ENCODE peak calls at places on chromosome 7, in ten cellular contexts. One of them, this sample, is unnamed.

GRCh38 chr7:157027568-157028527 is 17.4 kb upstream of the MNX1 start:
- DNase-seq in retinal pigment epithelial cell: no peak
- DNase-seq in NCI-H1694 treated with DMSO at 0.1 percent for 48 hours: no peak
- DNase-seq in sciatic nerve: no peak
- DNase-seq in AG04449: no peak
- DNase-seq in HEK293T: no peak
- DNase-seq in left lung: no peak
- DNase-seq in GM23248: no peak
- DNase-seq in A549: no peak
- DNase-seq in posterior cingulate gyrus: no peak
- DNase-seq in this sample: no peak

GRCh38 chr7:134290286-134290685 is 26.4 kb downstream of the SLC35B4 start:
- DNase-seq in retinal pigment epithelial cell: no peak
- DNase-seq in NCI-H1694 treated with DMSO at 0.1 percent for 48 hours: no peak
- DNase-seq in sciatic nerve: no peak
- DNase-seq in AG04449: no peak
- DNase-seq in HEK293T: no peak
- DNase-seq in left lung: no peak
- DNase-seq in GM23248: peak
- DNase-seq in A549: peak
- DNase-seq in posterior cingulate gyrus: no peak
- DNase-seq in this sample: no peak

GRCh38 chr7:8303904-8304528 is 42.0 kb upstream of the ICA1 start:
- DNase-seq in retinal pigment epithelial cell: no peak
- DNase-seq in NCI-H1694 treated with DMSO at 0.1 percent for 48 hours: no peak
- DNase-seq in sciatic nerve: no peak
- DNase-seq in AG04449: no peak
- DNase-seq in HEK293T: peak
- DNase-seq in left lung: no peak
- DNase-seq in GM23248: no peak
- DNase-seq in A549: peak
- DNase-seq in posterior cingulate gyrus: no peak
- DNase-seq in this sample: no peak

GRCh38 chr7:4819450-4820404 is 42.1 kb downstream of the PAPOLB start:
- DNase-seq in retinal pigment epithelial cell: no peak
- DNase-seq in NCI-H1694 treated with DMSO at 0.1 percent for 48 hours: no peak
- DNase-seq in sciatic nerve: peak
- DNase-seq in AG04449: no peak
- DNase-seq in HEK293T: no peak
- DNase-seq in left lung: peak
- DNase-seq in GM23248: no peak
- DNase-seq in A549: no peak
- DNase-seq in posterior cingulate gyrus: no peak
- DNase-seq in this sample: no peak

GRCh38 chr7:69108041-69108440 is 490.2 kb upstream of the AUTS2 start:
- DNase-seq in retinal pigment epithelial cell: no peak
- DNase-seq in NCI-H1694 treated with DMSO at 0.1 percent for 48 hours: no peak
- DNase-seq in sciatic nerve: no peak
- DNase-seq in AG04449: no peak
- DNase-seq in HEK293T: no peak
- DNase-seq in left lung: no peak
- DNase-seq in GM23248: no peak
- DNase-seq in A549: no peak
- DNase-seq in posterior cingulate gyrus: no peak
- DNase-seq in this sample: no peak

GRCh38 chr7:103989785-103990775 is 622 bp upstream of the RELN start:
- DNase-seq in retinal pigment epithelial cell: peak
- DNase-seq in NCI-H1694 treated with DMSO at 0.1 percent for 48 hours: peak
- DNase-seq in sciatic nerve: peak
- DNase-seq in AG04449: no peak
- DNase-seq in HEK293T: peak
- DNase-seq in left lung: peak
- DNase-seq in GM23248: peak
- DNase-seq in A549: no peak
- DNase-seq in posterior cingulate gyrus: no peak
- DNase-seq in this sample: no peak

GRCh38 chr7:126727930-126728331 is 524.8 kb downstream of the GRM8 start:
- DNase-seq in retinal pigment epithelial cell: no peak
- DNase-seq in NCI-H1694 treated with DMSO at 0.1 percent for 48 hours: no peak
- DNase-seq in sciatic nerve: no peak
- DNase-seq in AG04449: peak
- DNase-seq in HEK293T: no peak
- DNase-seq in left lung: no peak
- DNase-seq in GM23248: peak
- DNase-seq in A549: peak
- DNase-seq in posterior cingulate gyrus: no peak
- DNase-seq in this sample: no peak

GRCh38 chr7:2763607-2764006 is 75.6 kb downstream of the AMZ1 start:
- DNase-seq in retinal pigment epithelial cell: no peak
- DNase-seq in NCI-H1694 treated with DMSO at 0.1 percent for 48 hours: no peak
- DNase-seq in sciatic nerve: no peak
- DNase-seq in AG04449: no peak
- DNase-seq in HEK293T: no peak
- DNase-seq in left lung: no peak
- DNase-seq in GM23248: no peak
- DNase-seq in A549: no peak
- DNase-seq in posterior cingulate gyrus: no peak
- DNase-seq in this sample: no peak

GRCh38 chr7:11294965-11295364 is 321.3 kb downstream of the PHF14 start:
- DNase-seq in retinal pigment epithelial cell: no peak
- DNase-seq in NCI-H1694 treated with DMSO at 0.1 percent for 48 hours: peak
- DNase-seq in sciatic nerve: no peak
- DNase-seq in AG04449: no peak
- DNase-seq in HEK293T: no peak
- DNase-seq in left lung: no peak
- DNase-seq in GM23248: no peak
- DNase-seq in A549: no peak
- DNase-seq in posterior cingulate gyrus: no peak
- DNase-seq in this sample: no peak

GRCh38 chr7:69373171-69374035 is 224.9 kb upstream of the AUTS2 start:
- DNase-seq in retinal pigment epithelial cell: no peak
- DNase-seq in NCI-H1694 treated with DMSO at 0.1 percent for 48 hours: no peak
- DNase-seq in sciatic nerve: no peak
- DNase-seq in AG04449: no peak
- DNase-seq in HEK293T: no peak
- DNase-seq in left lung: no peak
- DNase-seq in GM23248: peak
- DNase-seq in A549: peak
- DNase-seq in posterior cingulate gyrus: no peak
- DNase-seq in this sample: no peak

GRCh38 chr7:12475362-12476063 is 71.8 kb upstream of the VWDE start:
- DNase-seq in retinal pigment epithelial cell: peak
- DNase-seq in NCI-H1694 treated with DMSO at 0.1 percent for 48 hours: no peak
- DNase-seq in sciatic nerve: no peak
- DNase-seq in AG04449: no peak
- DNase-seq in HEK293T: no peak
- DNase-seq in left lung: no peak
- DNase-seq in GM23248: peak
- DNase-seq in A549: peak
- DNase-seq in posterior cingulate gyrus: no peak
- DNase-seq in this sample: no peak

GRCh38 chr7:1397491-1398327 is 61.6 kb downstream of the MICALL2 start:
- DNase-seq in retinal pigment epithelial cell: no peak
- DNase-seq in NCI-H1694 treated with DMSO at 0.1 percent for 48 hours: no peak
- DNase-seq in sciatic nerve: no peak
- DNase-seq in AG04449: no peak
- DNase-seq in HEK293T: no peak
- DNase-seq in left lung: peak
- DNase-seq in GM23248: peak
- DNase-seq in A549: no peak
- DNase-seq in posterior cingulate gyrus: no peak
- DNase-seq in this sample: no peak

GRCh38 chr7:25846722-25847121 is 305.3 kb upstream of the NFE2L3 start:
- DNase-seq in retinal pigment epithelial cell: peak
- DNase-seq in NCI-H1694 treated with DMSO at 0.1 percent for 48 hours: peak
- DNase-seq in sciatic nerve: peak
- DNase-seq in AG04449: peak
- DNase-seq in HEK293T: no peak
- DNase-seq in left lung: no peak
- DNase-seq in GM23248: peak
- DNase-seq in A549: no peak
- DNase-seq in posterior cingulate gyrus: no peak
- DNase-seq in this sample: peak

GRCh38 chr7:6640246-6640721 is 3.2 kb downstream of the ZNF316 start:
- DNase-seq in retinal pigment epithelial cell: no peak
- DNase-seq in NCI-H1694 treated with DMSO at 0.1 percent for 48 hours: no peak
- DNase-seq in sciatic nerve: no peak
- DNase-seq in AG04449: no peak
- DNase-seq in HEK293T: no peak
- DNase-seq in left lung: peak
- DNase-seq in GM23248: peak
- DNase-seq in A549: peak
- DNase-seq in posterior cingulate gyrus: no peak
- DNase-seq in this sample: no peak

GRCh38 chr7:74569501-74570075 is 87.9 kb upstream of the GTF2I start:
- DNase-seq in retinal pigment epithelial cell: peak
- DNase-seq in NCI-H1694 treated with DMSO at 0.1 percent for 48 hours: no peak
- DNase-seq in sciatic nerve: no peak
- DNase-seq in AG04449: no peak
- DNase-seq in HEK293T: no peak
- DNase-seq in left lung: no peak
- DNase-seq in GM23248: no peak
- DNase-seq in A549: no peak
- DNase-seq in posterior cingulate gyrus: no peak
- DNase-seq in this sample: no peak

GRCh38 chr7:131999193-131999592 is 442.8 kb upstream of the PODXL start:
- DNase-seq in retinal pigment epithelial cell: no peak
- DNase-seq in NCI-H1694 treated with DMSO at 0.1 percent for 48 hours: no peak
- DNase-seq in sciatic nerve: no peak
- DNase-seq in AG04449: no peak
- DNase-seq in HEK293T: no peak
- DNase-seq in left lung: no peak
- DNase-seq in GM23248: no peak
- DNase-seq in A549: no peak
- DNase-seq in posterior cingulate gyrus: no peak
- DNase-seq in this sample: no peak

GRCh38 chr7:7821517-7821916 is 103.1 kb upstream of the RPA3 start:
- DNase-seq in retinal pigment epithelial cell: no peak
- DNase-seq in NCI-H1694 treated with DMSO at 0.1 percent for 48 hours: no peak
- DNase-seq in sciatic nerve: no peak
- DNase-seq in AG04449: no peak
- DNase-seq in HEK293T: no peak
- DNase-seq in left lung: no peak
- DNase-seq in GM23248: no peak
- DNase-seq in A549: no peak
- DNase-seq in posterior cingulate gyrus: no peak
- DNase-seq in this sample: no peak

GRCh38 chr7:158394936-158395335 is 192.7 kb downstream of the PTPRN2 start:
- DNase-seq in retinal pigment epithelial cell: no peak
- DNase-seq in NCI-H1694 treated with DMSO at 0.1 percent for 48 hours: no peak
- DNase-seq in sciatic nerve: no peak
- DNase-seq in AG04449: no peak
- DNase-seq in HEK293T: peak
- DNase-seq in left lung: no peak
- DNase-seq in GM23248: no peak
- DNase-seq in A549: peak
- DNase-seq in posterior cingulate gyrus: no peak
- DNase-seq in this sample: no peak

GRCh38 chr7:36871863-36872262 is 147.6 kb upstream of the AOAH start:
- DNase-seq in retinal pigment epithelial cell: no peak
- DNase-seq in NCI-H1694 treated with DMSO at 0.1 percent for 48 hours: no peak
- DNase-seq in sciatic nerve: no peak
- DNase-seq in AG04449: no peak
- DNase-seq in HEK293T: peak
- DNase-seq in left lung: no peak
- DNase-seq in GM23248: peak
- DNase-seq in A549: no peak
- DNase-seq in posterior cingulate gyrus: no peak
- DNase-seq in this sample: no peak

GRCh38 chr7:150800576-150801241 is at the start of gene TMEM176A:
- DNase-seq in retinal pigment epithelial cell: no peak
- DNase-seq in NCI-H1694 treated with DMSO at 0.1 percent for 48 hours: no peak
- DNase-seq in sciatic nerve: no peak
- DNase-seq in AG04449: no peak
- DNase-seq in HEK293T: no peak
- DNase-seq in left lung: peak
- DNase-seq in GM23248: no peak
- DNase-seq in A549: no peak
- DNase-seq in posterior cingulate gyrus: no peak
- DNase-seq in this sample: no peak

GRCh38 chr7:27917119-27917518 is 177.2 kb downstream of the TAX1BP1 start:
- DNase-seq in retinal pigment epithelial cell: no peak
- DNase-seq in NCI-H1694 treated with DMSO at 0.1 percent for 48 hours: no peak
- DNase-seq in sciatic nerve: no peak
- DNase-seq in AG04449: no peak
- DNase-seq in HEK293T: no peak
- DNase-seq in left lung: no peak
- DNase-seq in GM23248: no peak
- DNase-seq in A549: no peak
- DNase-seq in posterior cingulate gyrus: no peak
- DNase-seq in this sample: no peak

GRCh38 chr7:155377071-155377836 is 79.6 kb downstream of the INSIG1 start:
- DNase-seq in retinal pigment epithelial cell: no peak
- DNase-seq in NCI-H1694 treated with DMSO at 0.1 percent for 48 hours: no peak
- DNase-seq in sciatic nerve: no peak
- DNase-seq in AG04449: no peak
- DNase-seq in HEK293T: no peak
- DNase-seq in left lung: peak
- DNase-seq in GM23248: no peak
- DNase-seq in A549: no peak
- DNase-seq in posterior cingulate gyrus: no peak
- DNase-seq in this sample: no peak

GRCh38 chr7:30366606-30367005 is 82.2 kb downstream of the ZNRF2 start:
- DNase-seq in retinal pigment epithelial cell: peak
- DNase-seq in NCI-H1694 treated with DMSO at 0.1 percent for 48 hours: no peak
- DNase-seq in sciatic nerve: no peak
- DNase-seq in AG04449: no peak
- DNase-seq in HEK293T: no peak
- DNase-seq in left lung: no peak
- DNase-seq in GM23248: peak
- DNase-seq in A549: no peak
- DNase-seq in posterior cingulate gyrus: no peak
- DNase-seq in this sample: no peak

GRCh38 chr7:95473276-95473985 is 12.3 kb upstream of the ASB4 start:
- DNase-seq in retinal pigment epithelial cell: no peak
- DNase-seq in NCI-H1694 treated with DMSO at 0.1 percent for 48 hours: no peak
- DNase-seq in sciatic nerve: no peak
- DNase-seq in AG04449: no peak
- DNase-seq in HEK293T: no peak
- DNase-seq in left lung: no peak
- DNase-seq in GM23248: no peak
- DNase-seq in A549: no peak
- DNase-seq in posterior cingulate gyrus: no peak
- DNase-seq in this sample: no peak